ENCODE peak calls at places on chromosomes 4 and X, in six cellular contexts. One of them, this sample, is unnamed.

GRCh38 chr4:116515959-116516358 is 569.4 kb downstream of the TRAM1L1 start:
- DNase-seq in KBM-7: no peak
- DNase-seq in non-pigmented ciliary epithelial cell: no peak
- DNase-seq in GM12865: no peak
- DNase-seq in HFF-Myc: no peak
- DNase-seq in progenitor cell of endocrine pancreas: no peak
- DNase-seq in this sample: no peak

GRCh38 chrX:68186552-68187262 is 246.6 kb downstream of the OPHN1 start:
- DNase-seq in KBM-7: peak
- DNase-seq in non-pigmented ciliary epithelial cell: no peak
- DNase-seq in GM12865: no peak
- DNase-seq in HFF-Myc: no peak
- DNase-seq in progenitor cell of endocrine pancreas: no peak
- DNase-seq in this sample: no peak

GRCh38 chr4:26958925-26959653 is 98.4 kb downstream of the STIM2 start:
- DNase-seq in KBM-7: no peak
- DNase-seq in non-pigmented ciliary epithelial cell: no peak
- DNase-seq in GM12865: no peak
- DNase-seq in HFF-Myc: no peak
- DNase-seq in progenitor cell of endocrine pancreas: no peak
- DNase-seq in this sample: no peak

GRCh38 chr4:47050986-47051725 is 19.8 kb downstream of the GABRB1 start:
- DNase-seq in KBM-7: no peak
- DNase-seq in non-pigmented ciliary epithelial cell: no peak
- DNase-seq in GM12865: no peak
- DNase-seq in HFF-Myc: no peak
- DNase-seq in progenitor cell of endocrine pancreas: no peak
- DNase-seq in this sample: no peak

GRCh38 chr4:89379541-89380035 is 72.0 kb upstream of the GPRIN3 start:
- DNase-seq in KBM-7: no peak
- DNase-seq in non-pigmented ciliary epithelial cell: no peak
- DNase-seq in GM12865: no peak
- DNase-seq in HFF-Myc: no peak
- DNase-seq in progenitor cell of endocrine pancreas: no peak
- DNase-seq in this sample: no peak

GRCh38 chr4:87405421-87405820 is 14.4 kb upstream of the HSD17B11 start:
- DNase-seq in KBM-7: no peak
- DNase-seq in non-pigmented ciliary epithelial cell: no peak
- DNase-seq in GM12865: no peak
- DNase-seq in HFF-Myc: no peak
- DNase-seq in progenitor cell of endocrine pancreas: no peak
- DNase-seq in this sample: no peak

GRCh38 chrX:56994375-56995270 is 718 bp downstream of the SPIN3 start:
- DNase-seq in KBM-7: no peak
- DNase-seq in non-pigmented ciliary epithelial cell: no peak
- DNase-seq in GM12865: no peak
- DNase-seq in HFF-Myc: no peak
- DNase-seq in progenitor cell of endocrine pancreas: no peak
- DNase-seq in this sample: no peak

GRCh38 chrX:23803931-23804381 is 21.0 kb downstream of the SAT1 start:
- DNase-seq in KBM-7: no peak
- DNase-seq in non-pigmented ciliary epithelial cell: no peak
- DNase-seq in GM12865: no peak
- DNase-seq in HFF-Myc: no peak
- DNase-seq in progenitor cell of endocrine pancreas: no peak
- DNase-seq in this sample: no peak

GRCh38 chr4:153127773-153128494 is 76.3 kb upstream of the TRIM2 start:
- DNase-seq in KBM-7: peak
- DNase-seq in non-pigmented ciliary epithelial cell: no peak
- DNase-seq in GM12865: peak
- DNase-seq in HFF-Myc: no peak
- DNase-seq in progenitor cell of endocrine pancreas: peak
- DNase-seq in this sample: peak

GRCh38 chr4:169238445-169238844 is 32.3 kb downstream of the SH3RF1 start:
- DNase-seq in KBM-7: no peak
- DNase-seq in non-pigmented ciliary epithelial cell: no peak
- DNase-seq in GM12865: no peak
- DNase-seq in HFF-Myc: no peak
- DNase-seq in progenitor cell of endocrine pancreas: no peak
- DNase-seq in this sample: peak

GRCh38 chr4:98919996-98920395 is 8.9 kb downstream of the EIF4E start:
- DNase-seq in KBM-7: no peak
- DNase-seq in non-pigmented ciliary epithelial cell: no peak
- DNase-seq in GM12865: no peak
- DNase-seq in HFF-Myc: no peak
- DNase-seq in progenitor cell of endocrine pancreas: no peak
- DNase-seq in this sample: no peak

GRCh38 chrX:43559643-43560042 is 96.5 kb upstream of the MAOA start:
- DNase-seq in KBM-7: peak
- DNase-seq in non-pigmented ciliary epithelial cell: no peak
- DNase-seq in GM12865: peak
- DNase-seq in HFF-Myc: no peak
- DNase-seq in progenitor cell of endocrine pancreas: peak
- DNase-seq in this sample: no peak

GRCh38 chrX:129759576-129760061 is 20.1 kb upstream of the SASH3 start:
- DNase-seq in KBM-7: peak
- DNase-seq in non-pigmented ciliary epithelial cell: peak
- DNase-seq in GM12865: peak
- DNase-seq in HFF-Myc: no peak
- DNase-seq in progenitor cell of endocrine pancreas: no peak
- DNase-seq in this sample: peak

GRCh38 chr4:77009511-77010120 is 60.1 kb downstream of the SEPTIN11 start:
- DNase-seq in KBM-7: no peak
- DNase-seq in non-pigmented ciliary epithelial cell: no peak
- DNase-seq in GM12865: no peak
- DNase-seq in HFF-Myc: no peak
- DNase-seq in progenitor cell of endocrine pancreas: no peak
- DNase-seq in this sample: no peak

GRCh38 chr4:142005519-142005918 is 369.1 kb downstream of the IL15 start:
- DNase-seq in KBM-7: no peak
- DNase-seq in non-pigmented ciliary epithelial cell: no peak
- DNase-seq in GM12865: no peak
- DNase-seq in HFF-Myc: no peak
- DNase-seq in progenitor cell of endocrine pancreas: no peak
- DNase-seq in this sample: no peak

GRCh38 chrX:150293311-150294013 is 69.7 kb upstream of the MAMLD1 start:
- DNase-seq in KBM-7: no peak
- DNase-seq in non-pigmented ciliary epithelial cell: no peak
- DNase-seq in GM12865: no peak
- DNase-seq in HFF-Myc: no peak
- DNase-seq in progenitor cell of endocrine pancreas: no peak
- DNase-seq in this sample: no peak

GRCh38 chrX:71935542-71935941 is 24.9 kb downstream of the NHSL2 start:
- DNase-seq in KBM-7: no peak
- DNase-seq in non-pigmented ciliary epithelial cell: no peak
- DNase-seq in GM12865: no peak
- DNase-seq in HFF-Myc: no peak
- DNase-seq in progenitor cell of endocrine pancreas: no peak
- DNase-seq in this sample: no peak

GRCh38 chr4:1448589-1449420 is 42.6 kb upstream of the NKX1-1 start:
- DNase-seq in KBM-7: no peak
- DNase-seq in non-pigmented ciliary epithelial cell: no peak
- DNase-seq in GM12865: no peak
- DNase-seq in HFF-Myc: no peak
- DNase-seq in progenitor cell of endocrine pancreas: no peak
- DNase-seq in this sample: no peak

GRCh38 chr4:156673483-156673882 is 298.1 kb downstream of the PDGFC start:
- DNase-seq in KBM-7: no peak
- DNase-seq in non-pigmented ciliary epithelial cell: no peak
- DNase-seq in GM12865: no peak
- DNase-seq in HFF-Myc: no peak
- DNase-seq in progenitor cell of endocrine pancreas: no peak
- DNase-seq in this sample: no peak

GRCh38 chr4:173217727-173218126 is 49.1 kb downstream of the GALNT7 start:
- DNase-seq in KBM-7: no peak
- DNase-seq in non-pigmented ciliary epithelial cell: peak
- DNase-seq in GM12865: no peak
- DNase-seq in HFF-Myc: no peak
- DNase-seq in progenitor cell of endocrine pancreas: no peak
- DNase-seq in this sample: no peak

GRCh38 chr4:158282252-158282651 is 72.0 kb downstream of the TMEM144 start:
- DNase-seq in KBM-7: no peak
- DNase-seq in non-pigmented ciliary epithelial cell: no peak
- DNase-seq in GM12865: no peak
- DNase-seq in HFF-Myc: no peak
- DNase-seq in progenitor cell of endocrine pancreas: no peak
- DNase-seq in this sample: no peak

GRCh38 chr4:8920289-8920965 is 48.8 kb upstream of the HMX1 start:
- DNase-seq in KBM-7: no peak
- DNase-seq in non-pigmented ciliary epithelial cell: no peak
- DNase-seq in GM12865: no peak
- DNase-seq in HFF-Myc: no peak
- DNase-seq in progenitor cell of endocrine pancreas: peak
- DNase-seq in this sample: no peak

GRCh38 chrX:18119856-18120255 is 100.8 kb downstream of the BEND2 start:
- DNase-seq in KBM-7: no peak
- DNase-seq in non-pigmented ciliary epithelial cell: no peak
- DNase-seq in GM12865: no peak
- DNase-seq in HFF-Myc: no peak
- DNase-seq in progenitor cell of endocrine pancreas: no peak
- DNase-seq in this sample: no peak

GRCh38 chrX:129556806-129557315 is 16.8 kb downstream of the OCRL start:
- DNase-seq in KBM-7: no peak
- DNase-seq in non-pigmented ciliary epithelial cell: no peak
- DNase-seq in GM12865: no peak
- DNase-seq in HFF-Myc: no peak
- DNase-seq in progenitor cell of endocrine pancreas: no peak
- DNase-seq in this sample: no peak

GRCh38 chr4:1105067-1105466 is 8.3 kb downstream of the RNF212 start:
- DNase-seq in KBM-7: no peak
- DNase-seq in non-pigmented ciliary epithelial cell: no peak
- DNase-seq in GM12865: no peak
- DNase-seq in HFF-Myc: no peak
- DNase-seq in progenitor cell of endocrine pancreas: no peak
- DNase-seq in this sample: no peak

This sample was measured in amniotic stem cell.